ENCODE peak calls at places on chromosomes 6 and 20, in nine cellular contexts. I is stimulated activated CD4-positive, alpha-beta T cell treated with anti-CD3 and anti-CD28 coated beads, Interleukin-1b, Interleukin-23, amount 100 ng/mL, for 24 hours; Y is IMR-90; L is skeletal muscle cell; F is tibial artery; R is G401; S is psoas muscle; Q is endothelial cell of umbilical vein; U is activated gamma-delta T cell treated with Interleukin-2 at 50 U/mL for 16 hours. O is an unnamed sample.

GRCh38 chr6:112253842-112254816 is at the start of gene LAMA4:
- DNase-seq in I (peak; percentile 7), Y (peak; percentile 69), L (no peak), F (peak; percentile 36), R (peak; percentile 23), S (peak; percentile 71), Q (peak; percentile 86), U (no peak), O (peak; percentile 51)

GRCh38 chr6:133291671-133292070 is 50.5 kb downstream of the EYA4 start:
- DNase-seq in I (no peak), Y (peak; percentile 31), L (no peak), F (no peak), R (no peak), S (no peak), Q (peak; percentile 43), U (no peak), O (no peak)

GRCh38 chr20:39619386-39619785 is 657.2 kb downstream of the DHX35 start:
- DNase-seq in I (no peak), Y (no peak), L (no peak), F (no peak), R (no peak), S (no peak), Q (no peak), U (no peak), O (no peak)

GRCh38 chr6:150490586-150490985 is 109.1 kb upstream of the PLEKHG1 start:
- DNase-seq in I (no peak), Y (no peak), L (no peak), F (no peak), R (no peak), S (no peak), Q (no peak), U (no peak), O (no peak)

GRCh38 chr6:38909020-38909730 is 139.4 kb upstream of the GLP1R start:
- DNase-seq in I (no peak), Y (no peak), L (no peak), F (no peak), R (no peak), S (no peak), Q (peak; percentile 5), U (no peak), O (no peak)

GRCh38 chr20:4119854-4120209 is 104.5 kb upstream of the RNF24 start:
- DNase-seq in I (no peak), Y (no peak), L (peak; percentile 38), F (no peak), R (no peak), S (no peak), Q (no peak), U (no peak), O (no peak)

GRCh38 chr20:63911171-63911570 is 16.2 kb downstream of the DNAJC5 start:
- DNase-seq in I (no peak), Y (peak; percentile 50), L (no peak), F (no peak), R (peak; percentile 71), S (no peak), Q (no peak), U (no peak), O (no peak)

GRCh38 chr6:119077643-119078448 is 618 bp downstream of the FAM184A start:
- DNase-seq in I (no peak), Y (no peak), L (no peak), F (peak; percentile 41), R (peak; percentile 59), S (peak; percentile 64), Q (no peak), U (peak; percentile 38), O (peak; percentile 8)

GRCh38 chr6:113888996-113889635 is 32.0 kb downstream of the MARCKS start:
- DNase-seq in I (no peak), Y (no peak), L (no peak), F (no peak), R (no peak), S (no peak), Q (no peak), U (no peak), O (no peak)

GRCh38 chr6:26003102-26003694 is 40.6 kb downstream of the TRIM38 start:
- DNase-seq in I (no peak), Y (peak; percentile 56), L (no peak), F (peak; percentile 73), R (peak; percentile 61), S (peak; percentile 57), Q (peak; percentile 74), U (peak; percentile 48), O (peak; percentile 73)

GRCh38 chr6:41257369-41258195 is 28.9 kb downstream of the TREM1 start:
- DNase-seq in I (no peak), Y (peak; percentile 44), L (peak; percentile 39), F (no peak), R (no peak), S (no peak), Q (peak; percentile 77), U (no peak), O (peak; percentile 96)

GRCh38 chr6:112881027-112881426 is 533.9 kb downstream of the RFPL4B start:
- DNase-seq in I (no peak), Y (peak; percentile 80), L (peak; percentile 44), F (no peak), R (no peak), S (no peak), Q (no peak), U (no peak), O (no peak)

GRCh38 chr6:81075974-81076373 is 676.5 kb downstream of the TENT5A start:
- DNase-seq in I (no peak), Y (peak; percentile 12), L (no peak), F (no peak), R (peak; percentile 16), S (no peak), Q (peak; percentile 32), U (no peak), O (peak; percentile 57)

GRCh38 chr6:109762769-109763450 is 71.8 kb downstream of the FIG4 start:
- DNase-seq in I (no peak), Y (peak; percentile 67), L (no peak), F (no peak), R (no peak), S (no peak), Q (peak; percentile 8), U (no peak), O (no peak)

GRCh38 chr20:19392344-19393140 is 180.1 kb downstream of the SLC24A3 start:
- DNase-seq in I (no peak), Y (no peak), L (no peak), F (no peak), R (no peak), S (no peak), Q (no peak), U (no peak), O (no peak)

GRCh38 chr20:25248501-25249172 is 752 bp downstream of the PYGB start:
- DNase-seq in I (no peak), Y (peak; percentile 37), L (no peak), F (no peak), R (peak; percentile 65), S (no peak), Q (peak; percentile 49), U (no peak), O (peak; percentile 33)

GRCh38 chr6:111482236-111482958 is 621 bp downstream of the REV3L start:
- DNase-seq in I (peak; percentile 32), Y (peak; percentile 28), L (no peak), F (peak; percentile 55), R (no peak), S (peak; percentile 73), Q (peak; percentile 45), U (peak; percentile 44), O (peak; percentile 51)

GRCh38 chr6:130965657-130966056 is 97.4 kb downstream of the EPB41L2 start:
- DNase-seq in I (no peak), Y (peak; percentile 64), L (no peak), F (no peak), R (no peak), S (no peak), Q (no peak), U (no peak), O (no peak)

GRCh38 chr6:75244063-75244575 is 518 bp upstream of the COX7A2 start:
- DNase-seq in I (no peak), Y (peak; percentile 12), L (no peak), F (no peak), R (no peak), S (no peak), Q (no peak), U (no peak), O (peak; percentile 12)

GRCh38 chr20:64232794-64233193 is 22.8 kb upstream of the PCMTD2 start:
- DNase-seq in I (no peak), Y (no peak), L (no peak), F (no peak), R (no peak), S (peak; percentile 51), Q (no peak), U (no peak), O (peak; percentile 69)

GRCh38 chr6:111205502-111205901 is 118.2 kb downstream of the SLC16A10 start:
- DNase-seq in I (no peak), Y (no peak), L (no peak), F (no peak), R (no peak), S (no peak), Q (no peak), U (no peak), O (no peak)

GRCh38 chr6:6915813-6916547 is 191.8 kb upstream of the RREB1 start:
- DNase-seq in I (no peak), Y (peak; percentile 22), L (peak; percentile 81), F (peak; percentile 77), R (peak; percentile 37), S (peak; percentile 80), Q (peak; percentile 8), U (no peak), O (no peak)

GRCh38 chr6:54598787-54599309 is 247.7 kb upstream of the FAM83B start:
- DNase-seq in I (no peak), Y (no peak), L (no peak), F (no peak), R (no peak), S (no peak), Q (no peak), U (no peak), O (no peak)

GRCh38 chr6:107585815-107586435 is 96.0 kb downstream of the SOBP start:
- DNase-seq in I (no peak), Y (no peak), L (no peak), F (no peak), R (no peak), S (no peak), Q (no peak), U (no peak), O (peak; percentile 56)

GRCh38 chr20:36481380-36482043 is 59.8 kb upstream of the MYL9 start:
- DNase-seq in I (no peak), Y (no peak), L (no peak), F (no peak), R (no peak), S (no peak), Q (no peak), U (no peak), O (no peak)

GRCh38 chr6:13544454-13545186 is 29.8 kb upstream of the SIRT5 start:
- DNase-seq in I (no peak), Y (no peak), L (no peak), F (no peak), R (no peak), S (no peak), Q (no peak), U (no peak), O (no peak)

GRCh38 chr20:45779011-45779915 is 12.4 kb downstream of the WFDC3 start:
- DNase-seq in I (no peak), Y (peak; percentile 100), L (peak; percentile 96), F (peak; percentile 97), R (no peak), S (peak; percentile 86), Q (peak; percentile 94), U (no peak), O (peak; percentile 35)

GRCh38 chr6:83711958-83712357 is 3.1 kb upstream of the SNAP91 start:
- DNase-seq in I (no peak), Y (no peak), L (no peak), F (no peak), R (no peak), S (no peak), Q (no peak), U (no peak), O (no peak)

GRCh38 chr6:116304538-116305097 is 24.9 kb upstream of the TSPYL1 start:
- DNase-seq in I (no peak), Y (no peak), L (no peak), F (no peak), R (no peak), S (no peak), Q (no peak), U (no peak), O (no peak)

GRCh38 chr6:5645903-5646302 is 360.8 kb downstream of the NRN1 start:
- DNase-seq in I (no peak), Y (no peak), L (no peak), F (no peak), R (no peak), S (no peak), Q (no peak), U (no peak), O (no peak)

GRCh38 chr6:38443341-38443740 is 196.4 kb downstream of the BTBD9 start:
- DNase-seq in I (no peak), Y (no peak), L (no peak), F (no peak), R (no peak), S (no peak), Q (no peak), U (no peak), O (peak; percentile 8)